ENCODE peak calls at places on chromosomes 16 and 17, in seven cellular contexts. X is H1, G is SK-N-SH, M is K562, Q is GM12892, W is GM12878, C is HepG2. B is an unnamed sample.

GRCh38 chr16:48535831-48536599 is 74.0 kb downstream of the N4BP1 start:
- DNase-seq in C (peak), M (no peak), G (no peak), W (peak), Q (peak), X (no peak), B (peak)

GRCh38 chr16:81313731-81314602 is 795 bp upstream of the GAN start:
- DNase-seq in X (peak), C (peak), G (peak), Q (no peak), M (no peak), W (no peak), B (no peak)

GRCh38 chr17:50347087-50347893 is 1.4 kb downstream of the XYLT2 start:
- DNase-seq in C (no peak), Q (no peak), G (no peak), M (no peak), X (no peak), W (no peak), B (no peak)

GRCh38 chr17:68085751-68086445 is 50.4 kb downstream of the KPNA2 start:
- DNase-seq in W (no peak), X (no peak), G (no peak), C (no peak), Q (no peak), M (no peak), B (no peak)

GRCh38 chr16:3142327-3142726 is 7.5 kb downstream of the ZNF213 start:
- DNase-seq in M (no peak), X (no peak), W (no peak), Q (no peak), G (no peak), C (no peak), B (no peak)

GRCh38 chr17:71229036-71229435 is 891.8 kb upstream of the SOX9 start:
- DNase-seq in Q (no peak), W (no peak), X (no peak), C (no peak), M (no peak), G (no peak), B (no peak)

GRCh38 chr16:77998350-77999023 is 23.9 kb upstream of the CLEC3A start:
- DNase-seq in W (no peak), M (no peak), C (peak), G (no peak), X (no peak), Q (no peak), B (no peak)

GRCh38 chr16:48441106-48441505 is 55.9 kb upstream of the SIAH1 start:
- DNase-seq in C (no peak), M (no peak), X (no peak), Q (no peak), G (no peak), W (no peak), B (no peak)

GRCh38 chr17:4028436-4028835 is 64.2 kb upstream of the ATP2A3 start:
- DNase-seq in C (no peak), Q (no peak), W (no peak), M (no peak), G (no peak), X (no peak), B (no peak)
- TF ChIP-seq TAF1 in C (no peak), Q (no peak), W (no peak), M (no peak), G (no peak), X (no peak), B (no peak)

GRCh38 chr17:75779987-75780889 is 4.4 kb upstream of the UNK start:
- DNase-seq in W (no peak), C (no peak), M (no peak), G (no peak), X (no peak), Q (no peak), B (no peak)
- TF ChIP-seq POLR2AphosphoS5 in W (no peak), C (no peak), M (no peak), G (no peak), X (no peak), Q (no peak), B (no peak)

GRCh38 chr16:89863741-89864391 is 9.5 kb upstream of the TCF25 start:
- DNase-seq in Q (peak), M (no peak), G (no peak), C (no peak), W (peak), X (no peak), B (no peak)
- TF ChIP-seq TAF1 in Q (no peak), M (no peak), G (no peak), C (no peak), W (no peak), X (no peak), B (no peak)

GRCh38 chr16:56944954-56945839 is 13.3 kb downstream of the HERPUD1 start:
- DNase-seq in G (no peak), X (no peak), Q (no peak), W (peak), M (no peak), C (no peak), B (no peak)
- TF ChIP-seq POLR2AphosphoS5 in G (no peak), X (no peak), Q (peak), W (peak), M (peak), C (peak), B (peak)

B was measured in GM12891.